ENCODE peak calls at places on chromosomes 5 and 9, in five cellular contexts. One of them, this sample, is unnamed.

GRCh38 chr9:1918642-1919041 is 96.5 kb upstream of the SMARCA2 start:
- DNase-seq in HepG2: no peak
- DNase-seq in HCT116: no peak
- DNase-seq in H1: no peak
- DNase-seq in SK-N-SH: no peak
- DNase-seq in this sample: no peak

GRCh38 chr5:96781734-96782064 is 26.0 kb downstream of the ERAP1 start:
- DNase-seq in HepG2: peak; percentile 39
- DNase-seq in H1: no peak
- DNase-seq in SK-N-SH: no peak
- DNase-seq in HCT116: no peak
- DNase-seq in this sample: no peak

GRCh38 chr9:129676287-129676686 is 10.8 kb downstream of the PRRX2 start:
- DNase-seq in HepG2: no peak
- DNase-seq in H1: no peak
- DNase-seq in HCT116: no peak
- DNase-seq in SK-N-SH: no peak
- DNase-seq in this sample: no peak

GRCh38 chr9:93123561-93124283 is 10.3 kb downstream of the NINJ1 start:
- DNase-seq in SK-N-SH: peak; percentile 9
- DNase-seq in HepG2: no peak
- DNase-seq in H1: no peak
- DNase-seq in HCT116: no peak
- DNase-seq in this sample: no peak

GRCh38 chr5:42555797-42556196 is 132.6 kb downstream of the GHR start:
- DNase-seq in H1: no peak
- DNase-seq in HepG2: peak; percentile 7
- DNase-seq in SK-N-SH: no peak
- DNase-seq in HCT116: no peak
- DNase-seq in this sample: no peak

GRCh38 chr5:69079556-69079955 is 14.3 kb upstream of the SLC30A5 start:
- DNase-seq in HepG2: no peak
- DNase-seq in H1: no peak
- DNase-seq in SK-N-SH: no peak
- DNase-seq in HCT116: no peak
- DNase-seq in this sample: no peak

GRCh38 chr9:114580609-114581193 is 6.9 kb upstream of the ATP6V1G1 start:
- DNase-seq in SK-N-SH: no peak
- DNase-seq in HCT116: no peak
- DNase-seq in H1: no peak
- DNase-seq in HepG2: no peak
- DNase-seq in this sample: peak; percentile 38

GRCh38 chr9:110464321-110464720 is 115.2 kb downstream of the SVEP1 start:
- DNase-seq in HepG2: no peak
- DNase-seq in HCT116: no peak
- DNase-seq in SK-N-SH: no peak
- DNase-seq in H1: no peak
- DNase-seq in this sample: no peak

GRCh38 chr5:71482132-71482531 is 26.7 kb downstream of the BDP1 start:
- DNase-seq in H1: no peak
- DNase-seq in HCT116: no peak
- DNase-seq in HepG2: peak; percentile 59
- DNase-seq in SK-N-SH: no peak
- DNase-seq in this sample: peak; percentile 63

GRCh38 chr5:34042302-34042701 is 711 bp downstream of the C1QTNF3 start:
- DNase-seq in H1: no peak
- DNase-seq in HCT116: no peak
- DNase-seq in SK-N-SH: no peak
- DNase-seq in HepG2: no peak
- DNase-seq in this sample: no peak

GRCh38 chr5:137367951-137368350 is 131.2 kb downstream of the SPOCK1 start:
- DNase-seq in SK-N-SH: no peak
- DNase-seq in HCT116: no peak
- DNase-seq in H1: no peak
- DNase-seq in HepG2: no peak
- DNase-seq in this sample: no peak

GRCh38 chr5:31317642-31318041 is 124.2 kb downstream of the CDH6 start:
- DNase-seq in HepG2: no peak
- DNase-seq in SK-N-SH: no peak
- DNase-seq in HCT116: no peak
- DNase-seq in H1: peak; percentile 74
- DNase-seq in this sample: peak; percentile 10

GRCh38 chr9:12855066-12855465 is 80.2 kb downstream of the LURAP1L start:
- DNase-seq in SK-N-SH: no peak
- DNase-seq in HepG2: no peak
- DNase-seq in H1: no peak
- DNase-seq in HCT116: no peak
- DNase-seq in this sample: no peak

GRCh38 chr5:43017438-43017820 is 22.7 kb downstream of the ANXA2R start:
- DNase-seq in HepG2: peak; percentile 35
- DNase-seq in HCT116: no peak
- DNase-seq in H1: no peak
- DNase-seq in SK-N-SH: no peak
- DNase-seq in this sample: no peak

GRCh38 chr9:93890436-93890935 is 64.7 kb downstream of the BARX1 start:
- DNase-seq in SK-N-SH: no peak
- DNase-seq in HCT116: no peak
- DNase-seq in H1: no peak
- DNase-seq in HepG2: no peak
- DNase-seq in this sample: no peak

GRCh38 chr5:127299678-127300077 is 9.1 kb downstream of the MEGF10 start:
- DNase-seq in HCT116: no peak
- DNase-seq in SK-N-SH: no peak
- DNase-seq in HepG2: no peak
- DNase-seq in H1: no peak
- DNase-seq in this sample: peak; percentile 17

GRCh38 chr5:154473581-154474266 is 4.3 kb downstream of the HAND1 start:
- DNase-seq in H1: peak; percentile 73
- DNase-seq in SK-N-SH: no peak
- DNase-seq in HepG2: no peak
- DNase-seq in HCT116: no peak
- DNase-seq in this sample: no peak

GRCh38 chr5:181121675-181122561 is 9.1 kb downstream of the OR2V1 start:
- DNase-seq in HCT116: no peak
- DNase-seq in H1: no peak
- DNase-seq in HepG2: no peak
- DNase-seq in SK-N-SH: peak; percentile 30
- DNase-seq in this sample: no peak

GRCh38 chr5:72015103-72015548 is 92.1 kb upstream of the MAP1B start:
- DNase-seq in SK-N-SH: peak; percentile 33
- DNase-seq in H1: no peak
- DNase-seq in HepG2: peak; percentile 24
- DNase-seq in HCT116: peak; percentile 93
- DNase-seq in this sample: no peak

GRCh38 chr5:31537856-31538255 is 5.8 kb downstream of the C5orf22 start:
- DNase-seq in HCT116: no peak
- DNase-seq in SK-N-SH: no peak
- DNase-seq in H1: no peak
- DNase-seq in HepG2: no peak
- DNase-seq in this sample: no peak

GRCh38 chr5:141910271-141910673 is 13.4 kb upstream of the DELE1 start:
- DNase-seq in HepG2: no peak
- DNase-seq in HCT116: no peak
- DNase-seq in H1: no peak
- DNase-seq in SK-N-SH: no peak
- DNase-seq in this sample: peak; percentile 65

GRCh38 chr5:131981516-131981915 is 29.9 kb downstream of the ACSL6 start:
- DNase-seq in HepG2: no peak
- DNase-seq in SK-N-SH: no peak
- DNase-seq in HCT116: no peak
- DNase-seq in H1: no peak
- DNase-seq in this sample: no peak

GRCh38 chr5:181260720-181261319 is at the start of gene TRIM52:
- DNase-seq in SK-N-SH: peak; percentile 88
- DNase-seq in HepG2: peak; percentile 91
- DNase-seq in HCT116: peak; percentile 89
- DNase-seq in H1: peak; percentile 94
- DNase-seq in this sample: peak; percentile 44

GRCh38 chr5:67983251-67983941 is 232.2 kb upstream of the PIK3R1 start:
- DNase-seq in HepG2: no peak
- DNase-seq in H1: no peak
- DNase-seq in HCT116: peak; percentile 42
- DNase-seq in SK-N-SH: no peak
- DNase-seq in this sample: no peak

GRCh38 chr9:121353246-121353975 is 16.6 kb downstream of the STOM start:
- DNase-seq in HCT116: no peak
- DNase-seq in SK-N-SH: no peak
- DNase-seq in HepG2: no peak
- DNase-seq in H1: no peak
- DNase-seq in this sample: no peak
- TF ChIP-seq JUND in HCT116: no peak
- TF ChIP-seq JUND in SK-N-SH: no peak
- TF ChIP-seq JUND in HepG2: no peak
- TF ChIP-seq JUND in H1: no peak
- TF ChIP-seq JUND in this sample: no peak

DNA sequence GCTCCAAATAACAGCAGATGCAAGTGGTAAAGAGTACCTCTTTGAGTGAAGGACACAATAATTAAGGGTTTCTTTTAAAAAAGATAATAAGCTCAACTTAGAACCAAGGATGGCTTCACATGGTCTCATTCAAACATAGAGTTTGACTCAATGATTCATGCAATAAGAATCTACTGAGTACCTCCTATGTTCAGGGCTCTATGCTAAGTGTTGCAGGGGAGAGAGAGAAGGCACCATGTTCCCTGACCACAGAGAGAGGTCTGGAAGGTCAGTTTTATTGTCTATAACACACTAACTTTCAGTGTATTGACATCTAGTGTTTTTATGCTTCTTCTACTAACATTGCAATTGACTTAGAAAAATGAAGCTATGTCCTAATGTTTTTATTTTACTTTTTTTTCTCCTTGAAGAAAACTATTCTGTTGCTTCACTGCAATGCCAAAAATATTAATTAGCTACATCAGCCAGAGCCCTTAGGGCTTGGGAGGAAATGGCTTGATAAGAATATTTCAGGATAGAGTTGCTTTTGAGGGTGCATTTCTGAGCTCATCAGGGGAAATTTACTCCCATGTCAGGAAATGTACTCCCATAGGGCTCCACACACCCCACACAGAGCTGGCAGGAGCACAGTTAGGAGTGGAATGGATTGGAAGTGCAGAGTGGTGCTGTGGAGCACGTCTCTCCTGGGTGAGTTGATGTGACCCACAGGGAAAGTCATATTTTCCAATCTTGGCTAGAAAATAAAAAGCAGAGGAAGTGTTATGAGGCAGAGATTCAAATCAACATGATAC is 106.6 kb downstream of the PDE8B start:
- DNase-seq in H1: no peak
- DNase-seq in HepG2: no peak
- DNase-seq in HCT116: no peak
- DNase-seq in SK-N-SH: no peak
- DNase-seq in this sample: no peak
- TF ChIP-seq JUND in H1: no peak
- TF ChIP-seq JUND in HepG2: no peak
- TF ChIP-seq JUND in HCT116: no peak
- TF ChIP-seq JUND in SK-N-SH: no peak
- TF ChIP-seq JUND in this sample: no peak

DNA sequence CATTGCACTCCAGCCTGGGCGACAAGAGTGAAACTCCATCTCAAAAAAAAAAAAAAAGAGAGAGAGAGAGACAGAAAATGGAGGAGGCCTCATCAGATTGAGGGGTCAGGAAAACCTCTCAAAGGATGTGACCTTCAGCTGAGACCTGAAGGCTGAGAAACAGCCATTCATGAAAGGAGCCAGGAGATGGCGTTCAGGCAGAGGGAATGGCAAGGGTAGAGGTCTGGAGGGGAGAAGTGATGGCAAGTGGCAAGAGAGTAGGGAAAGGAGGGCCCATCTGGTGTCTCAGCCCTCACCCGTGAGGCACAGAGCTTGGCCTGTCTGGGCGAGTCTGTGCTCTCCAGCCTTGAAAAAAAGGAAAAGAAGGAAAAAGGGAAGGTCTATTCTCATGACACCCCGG is 17.0 kb downstream of the CAMK2A start:
- DNase-seq in HCT116: no peak
- DNase-seq in HepG2: peak; percentile 55
- DNase-seq in H1: no peak
- DNase-seq in SK-N-SH: peak; percentile 67
- DNase-seq in this sample: peak; percentile 67
- TF ChIP-seq JUND in HCT116: no peak
- TF ChIP-seq JUND in HepG2: no peak
- TF ChIP-seq JUND in H1: no peak
- TF ChIP-seq JUND in SK-N-SH: no peak
- TF ChIP-seq JUND in this sample: no peak

GRCh38 chr5:179147991-179148702 is 88.0 kb downstream of the ZNF354C start:
- DNase-seq in HCT116: no peak
- DNase-seq in SK-N-SH: no peak
- DNase-seq in HepG2: no peak
- DNase-seq in H1: no peak
- DNase-seq in this sample: no peak

GRCh38 chr5:179149278-179149677 is 89.1 kb downstream of the ZNF354C start:
- DNase-seq in HepG2: no peak
- DNase-seq in SK-N-SH: no peak
- DNase-seq in HCT116: no peak
- DNase-seq in H1: no peak
- DNase-seq in this sample: no peak

GRCh38 chr5:179148703-179149170 is 88.6 kb downstream of the ZNF354C start:
- DNase-seq in H1: no peak
- DNase-seq in HepG2: no peak
- DNase-seq in HCT116: no peak
- DNase-seq in SK-N-SH: no peak
- DNase-seq in this sample: no peak

GRCh38 chr5:179143446-179143845 is 83.3 kb downstream of the ZNF354C start:
- DNase-seq in HepG2: peak; percentile 32
- DNase-seq in H1: no peak
- DNase-seq in HCT116: peak; percentile 36
- DNase-seq in SK-N-SH: no peak
- DNase-seq in this sample: no peak

GRCh38 chr5:179146277-179146676 is 86.1 kb downstream of the ZNF354C start:
- DNase-seq in HCT116: no peak
- DNase-seq in SK-N-SH: no peak
- DNase-seq in H1: no peak
- DNase-seq in HepG2: no peak
- DNase-seq in this sample: no peak
- TF ChIP-seq JUND in HCT116: no peak
- TF ChIP-seq JUND in SK-N-SH: no peak
- TF ChIP-seq JUND in H1: no peak
- TF ChIP-seq JUND in HepG2: no peak
- TF ChIP-seq JUND in this sample: no peak

GRCh38 chr9:33227013-33227398 is 13.0 kb upstream of the SPINK4 start:
- DNase-seq in H1: no peak
- DNase-seq in HepG2: no peak
- DNase-seq in HCT116: no peak
- DNase-seq in SK-N-SH: no peak
- DNase-seq in this sample: no peak
- TF ChIP-seq JUND in H1: no peak
- TF ChIP-seq JUND in HepG2: no peak
- TF ChIP-seq JUND in HCT116: no peak
- TF ChIP-seq JUND in SK-N-SH: no peak
- TF ChIP-seq JUND in this sample: no peak

GRCh38 chr9:123591283-123591682 is 235.3 kb downstream of the CRB2 start:
- DNase-seq in SK-N-SH: no peak
- DNase-seq in HepG2: no peak
- DNase-seq in H1: no peak
- DNase-seq in HCT116: no peak
- DNase-seq in this sample: no peak
- TF ChIP-seq JUND in SK-N-SH: no peak
- TF ChIP-seq JUND in HepG2: no peak
- TF ChIP-seq JUND in H1: no peak
- TF ChIP-seq JUND in HCT116: no peak
- TF ChIP-seq JUND in this sample: no peak